ENCODE peak calls at places on chromosomes 3 and 15, in ten cellular contexts. W is occipital lobe; P is omental fat pad; J is progenitor cell of endocrine pancreas; H is nephron progenitor cell; T is stimulated activated CD4-positive, alpha-beta T cell treated with anti-CD3 and anti-CD28 coated beads, Interleukin-1b, Interleukin-23, amount 100 ng/mL, for 4 hours; Y is MCF 10A; Q is nucleus accumbens; F is IMR-90; M is MG63. Z is an unnamed sample.

GRCh38 chr15:66898656-66899402 is 166.6 kb upstream of the SMAD3 start:
- DNase-seq in Q (no peak), W (no peak), F (no peak), M (no peak), T (no peak), P (no peak), H (no peak), Y (no peak), J (no peak), Z (no peak)

GRCh38 chr3:32123620-32124019 is 17.2 kb downstream of the GPD1L start:
- DNase-seq in H (no peak), T (no peak), Y (no peak), Q (no peak), J (no peak), W (no peak), P (no peak), M (no peak), F (no peak), Z (no peak)

GRCh38 chr15:71437919-71438318 is 322.6 kb downstream of the THSD4 start:
- DNase-seq in J (no peak), F (no peak), M (peak), W (no peak), P (no peak), H (no peak), Y (no peak), Q (no peak), T (no peak), Z (no peak)

GRCh38 chr3:159340877-159341500 is 539.1 kb downstream of the MFSD1 start:
- DNase-seq in W (no peak), H (no peak), T (no peak), F (no peak), Y (no peak), P (no peak), J (no peak), Q (no peak), M (peak), Z (no peak)

GRCh38 chr3:23712095-23712494 is 93.7 kb upstream of the UBE2E1 start:
- DNase-seq in Q (no peak), Y (no peak), T (no peak), P (no peak), F (no peak), W (no peak), M (no peak), H (no peak), J (no peak), Z (no peak)

GRCh38 chr3:129173206-129173605 is 10.5 kb downstream of the CNBP start:
- DNase-seq in M (no peak), P (no peak), T (no peak), F (no peak), J (no peak), H (no peak), W (no peak), Y (no peak), Q (no peak), Z (no peak)

GRCh38 chr3:149145926-149146325 is 16.5 kb downstream of the HPS3 start:
- DNase-seq in J (no peak), Q (no peak), F (no peak), W (no peak), M (no peak), Y (no peak), P (no peak), T (no peak), H (no peak), Z (no peak)

GRCh38 chr3:154584041-154584440 is 154.1 kb upstream of the GPR149 start:
- DNase-seq in J (no peak), M (no peak), W (no peak), Q (no peak), T (no peak), F (no peak), H (no peak), Y (peak), P (no peak), Z (no peak)

GRCh38 chr3:35899245-35899644 is 259.9 kb downstream of the ARPP21 start:
- DNase-seq in T (no peak), F (no peak), Q (no peak), Y (no peak), H (no peak), P (no peak), J (no peak), W (no peak), M (no peak), Z (no peak)

GRCh38 chr3:182410051-182410450 is 383.3 kb upstream of the ATP11B start:
- DNase-seq in F (no peak), W (no peak), Q (no peak), T (no peak), P (no peak), M (no peak), H (no peak), J (no peak), Y (no peak), Z (no peak)

Z was measured in psoas muscle.